ENCODE peak calls at places on chromosomes 16 and 17, in nine cellular contexts. One of them, this sample, is unnamed.

GRCh38 chr16:85963746-85964370 is 64.9 kb downstream of the IRF8 start:
- DNase-seq in Calu3: no peak
- DNase-seq in RPMI7951: peak
- DNase-seq in NCI-H1694: no peak
- DNase-seq in dorsolateral prefrontal cortex: no peak
- DNase-seq in effector CD4-positive, alpha-beta T cell: no peak
- DNase-seq in NB4: no peak
- DNase-seq in activated gamma-delta T cell treated with Interleukin-2 at 50 U/mL for 16 hours: no peak
- DNase-seq in right cardiac atrium: peak
- DNase-seq in this sample: peak

GRCh38 chr17:80361495-80362220 is 53.3 kb upstream of the ENDOV start:
- DNase-seq in Calu3: peak
- DNase-seq in RPMI7951: no peak
- DNase-seq in NCI-H1694: no peak
- DNase-seq in dorsolateral prefrontal cortex: no peak
- DNase-seq in effector CD4-positive, alpha-beta T cell: no peak
- DNase-seq in NB4: peak
- DNase-seq in activated gamma-delta T cell treated with Interleukin-2 at 50 U/mL for 16 hours: no peak
- DNase-seq in right cardiac atrium: no peak
- DNase-seq in this sample: no peak

GRCh38 chr16:55657616-55658015 is 1.8 kb downstream of the SLC6A2 start:
- DNase-seq in Calu3: no peak
- DNase-seq in RPMI7951: no peak
- DNase-seq in NCI-H1694: no peak
- DNase-seq in dorsolateral prefrontal cortex: no peak
- DNase-seq in effector CD4-positive, alpha-beta T cell: no peak
- DNase-seq in NB4: no peak
- DNase-seq in activated gamma-delta T cell treated with Interleukin-2 at 50 U/mL for 16 hours: no peak
- DNase-seq in right cardiac atrium: no peak
- DNase-seq in this sample: no peak

GRCh38 chr16:15575293-15576049 is 67.5 kb downstream of the MARF1 start:
- DNase-seq in Calu3: no peak
- DNase-seq in RPMI7951: peak
- DNase-seq in NCI-H1694: no peak
- DNase-seq in dorsolateral prefrontal cortex: no peak
- DNase-seq in effector CD4-positive, alpha-beta T cell: no peak
- DNase-seq in NB4: peak
- DNase-seq in activated gamma-delta T cell treated with Interleukin-2 at 50 U/mL for 16 hours: no peak
- DNase-seq in right cardiac atrium: no peak
- DNase-seq in this sample: no peak

GRCh38 chr16:14957576-14958322 is 17.1 kb upstream of the PDXDC1 start:
- DNase-seq in Calu3: no peak
- DNase-seq in RPMI7951: no peak
- DNase-seq in NCI-H1694: no peak
- DNase-seq in dorsolateral prefrontal cortex: no peak
- DNase-seq in effector CD4-positive, alpha-beta T cell: no peak
- DNase-seq in NB4: no peak
- DNase-seq in activated gamma-delta T cell treated with Interleukin-2 at 50 U/mL for 16 hours: no peak
- DNase-seq in right cardiac atrium: peak
- DNase-seq in this sample: no peak

GRCh38 chr17:38701504-38702165 is 3.4 kb upstream of the MLLT6 start:
- DNase-seq in Calu3: peak
- DNase-seq in RPMI7951: no peak
- DNase-seq in NCI-H1694: no peak
- DNase-seq in dorsolateral prefrontal cortex: no peak
- DNase-seq in effector CD4-positive, alpha-beta T cell: peak
- DNase-seq in NB4: peak
- DNase-seq in activated gamma-delta T cell treated with Interleukin-2 at 50 U/mL for 16 hours: peak
- DNase-seq in right cardiac atrium: no peak
- DNase-seq in this sample: no peak

GRCh38 chr16:23403547-23403946 is 49.4 kb downstream of the COG7 start:
- DNase-seq in Calu3: no peak
- DNase-seq in RPMI7951: no peak
- DNase-seq in NCI-H1694: peak
- DNase-seq in dorsolateral prefrontal cortex: no peak
- DNase-seq in effector CD4-positive, alpha-beta T cell: no peak
- DNase-seq in NB4: no peak
- DNase-seq in activated gamma-delta T cell treated with Interleukin-2 at 50 U/mL for 16 hours: no peak
- DNase-seq in right cardiac atrium: no peak
- DNase-seq in this sample: no peak

GRCh38 chr17:67637901-67638641 is 79.7 kb upstream of the NOL11 start:
- DNase-seq in Calu3: peak
- DNase-seq in RPMI7951: no peak
- DNase-seq in NCI-H1694: no peak
- DNase-seq in dorsolateral prefrontal cortex: no peak
- DNase-seq in effector CD4-positive, alpha-beta T cell: no peak
- DNase-seq in NB4: no peak
- DNase-seq in activated gamma-delta T cell treated with Interleukin-2 at 50 U/mL for 16 hours: no peak
- DNase-seq in right cardiac atrium: no peak
- DNase-seq in this sample: peak

GRCh38 chr17:67620636-67621035 is 97.1 kb upstream of the NOL11 start:
- DNase-seq in Calu3: no peak
- DNase-seq in RPMI7951: no peak
- DNase-seq in NCI-H1694: no peak
- DNase-seq in dorsolateral prefrontal cortex: no peak
- DNase-seq in effector CD4-positive, alpha-beta T cell: no peak
- DNase-seq in NB4: no peak
- DNase-seq in activated gamma-delta T cell treated with Interleukin-2 at 50 U/mL for 16 hours: no peak
- DNase-seq in right cardiac atrium: no peak
- DNase-seq in this sample: no peak

GRCh38 chr17:44916781-44917241 is 1.5 kb upstream of the GFAP start:
- DNase-seq in Calu3: peak
- DNase-seq in RPMI7951: peak
- DNase-seq in NCI-H1694: no peak
- DNase-seq in dorsolateral prefrontal cortex: peak
- DNase-seq in effector CD4-positive, alpha-beta T cell: no peak
- DNase-seq in NB4: no peak
- DNase-seq in activated gamma-delta T cell treated with Interleukin-2 at 50 U/mL for 16 hours: no peak
- DNase-seq in right cardiac atrium: peak
- DNase-seq in this sample: peak

GRCh38 chr17:71301063-71301462 is 819.8 kb upstream of the SOX9 start:
- DNase-seq in Calu3: no peak
- DNase-seq in RPMI7951: no peak
- DNase-seq in NCI-H1694: no peak
- DNase-seq in dorsolateral prefrontal cortex: no peak
- DNase-seq in effector CD4-positive, alpha-beta T cell: no peak
- DNase-seq in NB4: no peak
- DNase-seq in activated gamma-delta T cell treated with Interleukin-2 at 50 U/mL for 16 hours: no peak
- DNase-seq in right cardiac atrium: no peak
- DNase-seq in this sample: no peak

GRCh38 chr16:50616883-50617629 is 64.1 kb downstream of the SNX20 start:
- DNase-seq in Calu3: no peak
- DNase-seq in RPMI7951: no peak
- DNase-seq in NCI-H1694: peak
- DNase-seq in dorsolateral prefrontal cortex: no peak
- DNase-seq in effector CD4-positive, alpha-beta T cell: no peak
- DNase-seq in NB4: peak
- DNase-seq in activated gamma-delta T cell treated with Interleukin-2 at 50 U/mL for 16 hours: no peak
- DNase-seq in right cardiac atrium: peak
- DNase-seq in this sample: peak

GRCh38 chr17:56960596-56961538 is at the start of gene COIL:
- DNase-seq in Calu3: peak
- DNase-seq in RPMI7951: peak
- DNase-seq in NCI-H1694: peak
- DNase-seq in dorsolateral prefrontal cortex: peak
- DNase-seq in effector CD4-positive, alpha-beta T cell: peak
- DNase-seq in NB4: peak
- DNase-seq in activated gamma-delta T cell treated with Interleukin-2 at 50 U/mL for 16 hours: peak
- DNase-seq in right cardiac atrium: peak
- DNase-seq in this sample: peak